ENCODE peak calls at places on chromosomes 2 and 18, in seven cellular contexts. J, L, O, F, E, S and I are unnamed samples.

GRCh38 chr2:170500770-170501169 is 214.4 kb upstream of the SP5 start:
- DNase-seq in S (no peak), J (no peak), O (peak), E (no peak), L (no peak), F (no peak), I (no peak)

GRCh38 chr2:37916512-37917082 is 8.5 kb upstream of the RMDN2 start:
- DNase-seq in J (no peak), L (no peak), F (no peak), S (peak), E (peak), O (peak), I (no peak)

GRCh38 chr2:150672311-150672710 is 184.8 kb upstream of the RND3 start:
- DNase-seq in S (no peak), L (no peak), E (no peak), F (no peak), O (no peak), J (no peak), I (no peak)

GRCh38 chr2:61057562-61057961 is 8.1 kb upstream of the SANBR start:
- DNase-seq in S (no peak), L (no peak), J (no peak), O (no peak), F (no peak), E (no peak), I (no peak)

GRCh38 chr2:109676346-109676897 is 62.3 kb downstream of the SOWAHC start:
- DNase-seq in O (no peak), L (no peak), E (no peak), S (no peak), F (no peak), J (no peak), I (no peak)

GRCh38 chr2:46076251-46076650 is 221.0 kb upstream of the EPAS1 start:
- DNase-seq in O (no peak), E (no peak), F (no peak), S (no peak), L (no peak), J (no peak), I (no peak)

GRCh38 chr2:71606244-71606643 is 152.9 kb downstream of the DYSF start:
- DNase-seq in S (no peak), J (no peak), E (peak), L (peak), F (no peak), O (no peak), I (no peak)

GRCh38 chr18:33210575-33211189 is 229.8 kb downstream of the CCDC178 start:
- DNase-seq in S (peak), O (no peak), F (no peak), E (no peak), J (no peak), L (no peak), I (no peak)

GRCh38 chr2:102442967-102443828 is 20.2 kb downstream of the IL18RAP start:
- DNase-seq in L (no peak), F (no peak), J (peak), S (peak), E (no peak), O (peak), I (no peak)

GRCh38 chr2:237449193-237449797 is 35.3 kb upstream of the COL6A3 start:
- DNase-seq in O (peak), S (no peak), F (no peak), E (peak), J (no peak), L (no peak), I (no peak)

GRCh38 chr2:200578778-200579177 is 7.0 kb upstream of the AOX1 start:
- DNase-seq in J (no peak), F (no peak), L (no peak), S (peak), E (no peak), O (no peak), I (no peak)

GRCh38 chr2:31150120-31150670 is 12.0 kb upstream of the GALNT14 start:
- DNase-seq in E (no peak), J (no peak), O (no peak), L (no peak), F (no peak), S (no peak), I (no peak)

GRCh38 chr2:187502467-187502866 is 51.8 kb downstream of the TFPI start:
- DNase-seq in E (no peak), F (no peak), O (no peak), L (no peak), J (no peak), S (peak), I (no peak)

GRCh38 chr2:72921088-72921851 is 4.0 kb downstream of the EMX1 start:
- DNase-seq in O (no peak), E (no peak), L (peak), S (no peak), J (no peak), F (no peak), I (no peak)

GRCh38 chr2:219689676-219690628 is 62.5 kb downstream of the SLC4A3 start:
- DNase-seq in E (peak), L (peak), F (no peak), S (peak), J (peak), O (peak), I (peak)

GRCh38 chr2:227817940-227818568 is 4.4 kb downstream of the CCL20 start:
- DNase-seq in J (no peak), F (peak), E (peak), O (peak), L (peak), S (peak), I (peak)

GRCh38 chr2:1907283-1907682 is 163.0 kb upstream of the PXDN start:
- DNase-seq in L (no peak), O (no peak), F (no peak), E (no peak), S (no peak), J (no peak), I (no peak)

GRCh38 chr2:28648671-28649395 is 102.8 kb upstream of the PPP1CB start:
- DNase-seq in J (no peak), E (no peak), L (no peak), O (no peak), S (no peak), F (no peak), I (no peak)

GRCh38 chr18:77004555-77005380 is 127.8 kb downstream of the MBP start:
- DNase-seq in F (peak), E (peak), S (no peak), O (no peak), L (no peak), J (no peak), I (no peak)

GRCh38 chr2:8678731-8679566 is 2.9 kb upstream of the ID2 start:
- DNase-seq in O (peak), L (peak), E (peak), F (peak), J (peak), S (peak), I (peak)
- TF ChIP-seq EP300 in O (peak), L (no peak), E (no peak), F (no peak), J (peak), S (peak), I (peak)

DNA sequence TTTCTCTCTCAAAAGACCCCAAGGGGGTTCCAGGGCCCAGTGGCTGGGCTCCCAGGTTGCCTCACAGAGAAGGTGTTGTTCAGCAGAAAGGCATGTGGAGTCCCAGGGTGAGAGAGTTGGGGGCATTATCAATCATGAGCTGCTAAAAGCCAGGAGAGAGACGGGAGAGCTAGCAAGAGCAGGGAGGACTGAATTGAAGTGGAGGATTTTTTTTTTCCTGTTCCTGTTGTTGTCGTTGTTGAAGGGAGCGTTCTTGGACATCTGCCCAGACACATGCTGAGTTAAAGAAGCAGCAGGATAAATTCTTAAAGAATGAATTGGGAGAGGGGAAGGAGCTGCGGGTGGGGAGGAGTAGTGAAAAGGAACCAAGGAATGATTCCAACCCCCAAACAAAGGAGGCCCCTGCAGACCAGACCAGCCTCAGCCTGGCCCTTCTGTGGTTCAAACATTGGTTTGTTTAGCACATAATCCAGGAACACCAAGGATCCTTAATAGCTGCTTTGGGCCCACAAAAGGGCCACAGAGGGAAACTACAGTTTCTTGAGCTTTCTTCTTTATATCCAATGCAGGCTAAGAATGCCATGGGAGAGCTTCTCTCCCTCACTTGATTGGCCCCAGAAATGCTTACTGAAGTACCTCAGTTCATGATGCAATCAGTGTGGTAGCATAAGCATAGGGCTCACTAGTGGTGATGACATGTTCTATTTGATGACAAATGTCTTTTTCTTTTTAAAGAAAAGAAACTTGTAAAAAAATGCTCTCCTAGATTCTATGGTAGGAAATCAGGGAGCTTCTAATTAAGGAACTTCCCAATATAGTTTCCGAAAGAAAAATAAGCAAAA is 146.0 kb downstream of the SETBP1 start:
- DNase-seq in L (peak), F (peak), J (no peak), E (peak), S (peak), O (peak), I (peak)
- TF ChIP-seq EP300 in L (no peak), F (no peak), J (no peak), E (no peak), S (no peak), O (peak), I (no peak)

GRCh38 chr2:68388358-68388757 is 23.3 kb downstream of the PLEK start:
- DNase-seq in L (no peak), O (no peak), S (no peak), F (no peak), E (no peak), J (no peak), I (no peak)

GRCh38 chr2:68388772-68389171 is 23.7 kb downstream of the PLEK start:
- DNase-seq in S (no peak), E (no peak), O (no peak), J (no peak), F (no peak), L (no peak), I (no peak)

GRCh38 chr2:68385907-68386287 is 20.8 kb downstream of the PLEK start:
- DNase-seq in E (no peak), O (no peak), S (no peak), F (no peak), J (no peak), L (no peak), I (no peak)

GRCh38 chr2:68386362-68386761 is 21.3 kb downstream of the PLEK start:
- DNase-seq in J (no peak), F (no peak), S (no peak), O (no peak), E (no peak), L (no peak), I (no peak)

DNA sequence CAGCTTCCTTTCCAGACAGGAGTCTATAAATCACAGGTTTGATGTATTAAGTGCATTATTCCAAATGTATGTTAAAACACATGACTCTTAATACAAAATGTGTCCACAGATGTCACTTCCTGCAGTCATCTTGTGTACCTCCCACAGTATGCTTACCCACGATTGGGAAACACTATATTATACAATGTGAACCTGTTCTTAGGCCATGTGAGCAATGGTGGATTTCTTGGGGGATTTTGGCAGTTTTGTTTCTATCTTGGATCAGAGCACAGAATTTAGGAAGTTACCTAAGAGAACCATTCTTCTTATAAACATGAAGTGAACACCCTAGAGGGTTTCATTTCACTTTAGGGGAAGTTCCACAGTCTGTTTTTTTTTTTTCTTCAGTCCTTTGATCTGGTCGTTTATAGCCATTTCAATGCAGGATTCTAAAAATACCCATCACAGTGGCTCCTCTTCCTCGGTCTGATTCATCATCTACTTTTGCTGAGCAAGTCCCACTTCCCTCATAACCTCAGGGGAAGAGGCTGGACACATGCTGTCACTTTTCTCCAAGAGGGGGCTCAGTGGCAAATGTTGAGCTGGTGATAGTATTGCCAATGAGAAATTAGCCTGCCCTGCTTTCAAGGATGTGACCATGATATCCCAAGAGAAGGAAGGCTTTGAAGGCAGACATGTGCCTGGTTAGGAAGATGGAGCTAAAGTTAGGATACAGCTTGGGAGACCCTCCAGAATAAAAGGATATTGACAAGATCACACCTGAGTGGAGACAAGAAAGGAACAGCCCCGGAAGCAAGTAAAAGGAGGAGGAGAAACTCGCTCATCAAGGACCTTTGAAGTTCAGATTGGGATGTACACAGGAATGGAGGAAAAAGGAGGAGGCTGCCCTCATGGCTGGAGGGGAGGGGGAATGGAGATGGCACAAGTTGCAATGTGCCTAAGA is 22.6 kb downstream of the PLEK start:
- DNase-seq in O (no peak), J (no peak), F (no peak), E (no peak), S (no peak), L (no peak), I (no peak)
- TF ChIP-seq EP300 in O (peak), J (no peak), F (no peak), E (no peak), S (no peak), L (no peak), I (no peak)

GRCh38 chr2:66537001-66537400 is 102.1 kb downstream of the MEIS1 start:
- DNase-seq in S (no peak), E (no peak), O (no peak), J (no peak), F (no peak), L (no peak), I (no peak)
- TF ChIP-seq EP300 in S (no peak), E (no peak), O (no peak), J (no peak), F (no peak), L (no peak), I (no peak)

GRCh38 chr18:23283933-23284430 is 148.7 kb downstream of the CABLES1 start:
- DNase-seq in J (no peak), O (no peak), F (no peak), E (no peak), S (peak), L (no peak), I (no peak)
- TF ChIP-seq EP300 in J (no peak), O (no peak), F (no peak), E (no peak), S (no peak), L (no peak), I (no peak)

GRCh38 chr2:118102433-118103082 is 14.3 kb downstream of the INSIG2 start:
- DNase-seq in F (no peak), S (no peak), J (no peak), L (no peak), O (no peak), E (no peak), I (no peak)
- TF ChIP-seq EP300 in F (no peak), S (no peak), J (no peak), L (no peak), O (no peak), E (no peak), I (no peak)

DNA sequence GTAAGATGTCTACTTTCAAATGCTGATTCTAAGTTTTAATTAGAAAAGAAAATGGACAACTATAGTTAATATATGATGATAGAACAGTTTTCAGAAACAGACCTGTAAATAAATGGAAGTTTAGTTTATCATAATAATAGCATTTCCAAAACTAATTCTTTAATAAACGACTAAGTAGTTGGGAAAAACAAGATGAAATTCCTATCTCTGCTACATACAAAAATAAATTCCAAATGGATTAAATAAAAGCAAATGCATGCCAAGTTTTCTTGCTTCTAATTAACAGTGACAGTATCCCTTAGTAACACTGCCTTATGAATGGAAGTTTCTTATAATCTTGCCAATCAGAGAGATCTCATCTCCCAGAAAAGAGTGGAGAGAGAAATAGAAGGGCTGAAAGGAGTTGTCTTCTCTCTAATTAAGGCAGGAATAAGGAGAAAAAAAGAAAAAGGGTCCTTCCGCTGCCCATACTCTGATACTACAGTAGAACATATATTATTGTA is 133.9 kb downstream of the GFPT1 start:
- DNase-seq in S (no peak), L (no peak), O (no peak), E (no peak), F (no peak), J (no peak), I (no peak)
- TF ChIP-seq EP300 in S (no peak), L (no peak), O (no peak), E (no peak), F (no peak), J (no peak), I (no peak)

DNA sequence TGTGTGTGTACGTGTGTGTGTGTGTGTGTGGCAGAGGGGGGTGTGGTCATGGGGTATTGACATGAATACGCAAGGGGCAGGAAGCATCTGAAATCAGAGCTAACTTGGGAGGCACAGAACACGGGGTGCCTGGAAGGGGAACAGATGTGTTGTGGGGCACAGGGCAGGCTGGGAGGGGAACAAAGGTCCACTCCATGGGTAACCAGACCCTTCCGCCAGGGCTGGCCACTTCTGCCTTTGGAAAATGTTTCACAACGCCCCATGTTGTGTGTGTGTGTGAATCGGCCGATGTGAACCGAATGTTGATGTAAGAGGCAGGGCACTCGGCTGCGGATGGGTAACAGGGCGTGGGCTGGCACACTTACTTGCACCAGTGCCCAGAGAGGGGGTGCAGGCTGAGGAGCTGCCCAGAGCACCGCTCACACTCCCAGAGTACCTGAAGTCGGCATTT is at the start of gene SLC11A1:
- DNase-seq in J (no peak), E (peak), L (peak), S (no peak), F (peak), O (peak), I (no peak)
- TF ChIP-seq EP300 in J (no peak), E (no peak), L (no peak), S (no peak), F (no peak), O (peak), I (no peak)

DNA sequence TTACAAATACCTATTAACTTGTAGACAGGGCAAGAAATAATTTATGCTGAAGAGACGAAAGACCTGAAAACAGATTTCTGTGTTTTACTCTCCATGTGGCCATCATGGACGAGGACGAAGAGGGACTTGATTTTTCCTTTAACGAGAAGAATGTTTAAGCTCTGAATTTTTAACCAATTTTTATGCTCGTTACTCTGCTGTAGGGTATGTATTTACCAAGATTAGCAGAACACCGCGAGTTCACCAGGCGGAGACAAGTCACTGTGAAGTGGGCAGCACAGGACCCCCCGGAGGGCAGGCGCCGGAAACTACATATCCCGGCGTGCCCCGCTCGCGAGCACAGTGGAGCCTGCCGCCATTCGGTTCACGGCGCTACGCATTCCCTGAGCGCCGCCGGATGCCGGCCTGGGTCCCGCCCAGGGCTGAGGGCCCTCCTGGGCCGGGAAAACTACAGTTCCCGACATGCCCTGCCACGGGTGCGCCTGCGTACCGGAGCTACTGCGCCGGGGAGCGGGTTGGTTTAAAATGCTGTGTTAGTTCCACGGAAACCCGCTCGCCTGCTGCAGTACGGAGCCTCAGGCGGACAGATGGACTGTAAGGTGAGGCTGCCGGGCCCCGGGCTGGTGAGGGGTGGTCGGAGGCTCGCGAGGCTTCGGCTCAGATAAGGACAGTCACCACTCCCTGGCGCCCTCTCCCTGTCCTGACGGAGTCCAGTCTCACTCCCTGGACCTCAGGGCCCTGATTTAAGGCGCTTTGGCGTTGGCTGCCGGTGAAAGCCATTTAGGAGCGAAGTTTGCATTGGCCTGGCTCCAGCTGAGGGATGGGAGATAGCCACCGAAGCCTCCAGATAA is at the start of gene CCDC150:
- DNase-seq in S (peak), L (peak), O (peak), J (peak), F (peak), E (peak), I (peak)
- TF ChIP-seq EP300 in S (no peak), L (no peak), O (peak), J (no peak), F (no peak), E (no peak), I (no peak)

GRCh38 chr18:23934252-23934651 is 80.3 kb upstream of the TTC39C start:
- DNase-seq in O (no peak), E (no peak), L (no peak), F (no peak), J (no peak), S (no peak), I (no peak)
- TF ChIP-seq EP300 in O (no peak), E (no peak), L (no peak), F (no peak), J (no peak), S (no peak), I (no peak)